ENCODE peak calls at places on chromosomes 3 and 15, in six cellular contexts. Z, U, X, S, C and H are unnamed samples.

GRCh38 chr3:169665264-169666078 is 2.0 kb upstream of the MECOM start:
- DNase-seq in U (no peak), Z (no peak), S (no peak), C (no peak), X (no peak), H (no peak)

GRCh38 chr3:105351821-105352220 is 14.9 kb upstream of the ALCAM start:
- DNase-seq in S (no peak), Z (peak; percentile 56), X (no peak), C (no peak), U (no peak), H (peak; percentile 70)

GRCh38 chr3:15815696-15816095 is 17.9 kb upstream of the ANKRD28 start:
- DNase-seq in C (no peak), Z (peak; percentile 85), U (no peak), X (no peak), S (peak; percentile 56), H (peak; percentile 51)

GRCh38 chr3:197122394-197122793 is 92.8 kb upstream of the MELTF start:
- DNase-seq in X (no peak), S (no peak), Z (no peak), U (no peak), C (no peak), H (no peak)

GRCh38 chr3:160400048-160400630 is 689 bp downstream of the SMC4 start:
- DNase-seq in C (peak; percentile 15), X (peak; percentile 51), S (peak; percentile 61), Z (peak; percentile 58), U (peak; percentile 50), H (peak; percentile 73)

GRCh38 chr3:14200841-14201240 is 22.2 kb downstream of the LSM3 start:
- DNase-seq in Z (no peak), U (no peak), C (no peak), S (no peak), X (no peak), H (peak; percentile 70)

GRCh38 chr3:187750513-187751123 is 5.3 kb upstream of the BCL6 start:
- DNase-seq in Z (peak; percentile 33), X (no peak), C (no peak), S (peak; percentile 30), U (peak; percentile 60), H (no peak)

GRCh38 chr3:59456852-59457485 is 407.1 kb upstream of the CFAP20DC start:
- DNase-seq in Z (no peak), X (no peak), U (no peak), S (peak; percentile 88), C (no peak), H (no peak)

GRCh38 chr3:139106013-139106932 is 61.6 kb upstream of the PRR23C start:
- DNase-seq in S (no peak), U (no peak), C (no peak), X (no peak), Z (no peak), H (no peak)

GRCh38 chr3:81302045-81302444 is 459.4 kb downstream of the GBE1 start:
- DNase-seq in Z (peak; percentile 48), C (no peak), U (peak; percentile 29), X (no peak), S (peak; percentile 48), H (peak; percentile 64)

GRCh38 chr15:67005294-67005996 is 60.0 kb upstream of the SMAD3 start:
- DNase-seq in Z (no peak), S (no peak), U (no peak), X (no peak), C (no peak), H (no peak)

GRCh38 chr15:71585159-71585558 is 225.2 kb upstream of the NR2E3 start:
- DNase-seq in C (no peak), S (no peak), X (no peak), U (no peak), Z (no peak), H (no peak)

GRCh38 chr15:31352911-31353811 is 26.5 kb downstream of the KLF13 start:
- DNase-seq in Z (peak; percentile 89), U (no peak), C (peak; percentile 37), S (peak; percentile 88), X (peak; percentile 75), H (peak; percentile 88)

GRCh38 chr3:20023663-20024417 is 11.8 kb upstream of the PP2D1 start:
- DNase-seq in S (no peak), U (peak; percentile 45), C (no peak), Z (no peak), X (peak; percentile 59), H (no peak)

GRCh38 chr3:152213938-152214337 is 54.8 kb upstream of the MBNL1 start:
- DNase-seq in X (no peak), S (no peak), Z (no peak), C (no peak), U (no peak), H (no peak)

GRCh38 chr3:20340324-20340928 is 154.4 kb upstream of the SGO1 start:
- DNase-seq in X (peak; percentile 48), S (peak; percentile 78), U (peak; percentile 67), Z (peak; percentile 81), C (peak; percentile 34), H (peak; percentile 88)

GRCh38 chr15:83850015-83850414 is 196.1 kb downstream of the ADAMTSL3 start:
- DNase-seq in S (no peak), Z (no peak), X (no peak), C (no peak), U (no peak), H (no peak)

DNA sequence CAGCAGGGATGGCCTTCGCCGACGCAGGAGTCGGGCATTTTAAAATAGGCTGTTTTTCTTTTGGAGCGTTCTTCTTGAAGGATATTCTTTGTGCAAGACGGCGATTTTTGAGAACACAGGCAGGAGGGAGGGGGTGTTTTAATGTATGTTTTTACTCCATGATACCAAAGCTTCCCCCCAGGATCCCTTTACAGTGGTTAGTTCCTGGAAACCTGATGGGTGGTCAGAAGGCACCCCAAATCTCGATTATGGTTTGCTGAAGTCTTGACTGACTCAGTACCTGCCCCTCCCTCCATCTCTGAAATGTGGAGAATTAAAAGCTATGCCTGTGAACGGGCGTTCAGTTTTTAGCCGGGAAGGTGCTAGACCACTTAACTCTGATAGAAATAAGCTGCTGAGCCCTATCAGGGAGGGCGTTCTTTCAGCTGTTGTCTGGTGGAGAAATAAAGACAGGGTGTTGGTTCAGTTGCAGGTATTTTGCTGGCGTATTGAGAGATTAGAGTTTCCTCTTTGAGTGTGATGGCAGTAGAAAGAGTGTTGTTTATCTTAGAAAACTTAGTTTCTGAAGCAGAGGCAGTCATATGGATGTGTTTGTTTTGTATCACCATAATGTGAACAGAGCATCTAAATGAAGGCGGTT is 3.4 kb downstream of the IGF1R start:
- DNase-seq in C (no peak), Z (peak; percentile 40), X (no peak), U (peak; percentile 36), S (no peak), H (peak; percentile 57)
- H3K4me3 ChIP-seq in C (peak overlapping the region; percentile 67), Z (peak overlapping the region; percentile 85), X (peak overlapping the region; percentile 68), U (peak overlapping the region; percentile 85), S (no peak overlapping the region), H (peak overlapping the region; percentile 91)

GRCh38 chr15:88648357-88649214 is 9.8 kb downstream of the ISG20 start:
- DNase-seq in S (peak; percentile 6), U (peak; percentile 70), C (peak; percentile 20), X (no peak), Z (no peak), H (peak; percentile 52)

GRCh38 chr15:88647362-88648105 is 8.7 kb downstream of the ISG20 start:
- DNase-seq in C (no peak), S (peak; percentile 9), X (no peak), U (peak; percentile 25), Z (no peak), H (no peak)

GRCh38 chr15:88649753-88650551 is 11.1 kb downstream of the ISG20 start:
- DNase-seq in S (no peak), X (no peak), C (no peak), Z (no peak), U (peak; percentile 15), H (no peak)

GRCh38 chr15:88650556-88650955 is 11.7 kb downstream of the ISG20 start:
- DNase-seq in Z (no peak), S (peak; percentile 6), C (no peak), U (peak; percentile 7), X (no peak), H (no peak)

DNA sequence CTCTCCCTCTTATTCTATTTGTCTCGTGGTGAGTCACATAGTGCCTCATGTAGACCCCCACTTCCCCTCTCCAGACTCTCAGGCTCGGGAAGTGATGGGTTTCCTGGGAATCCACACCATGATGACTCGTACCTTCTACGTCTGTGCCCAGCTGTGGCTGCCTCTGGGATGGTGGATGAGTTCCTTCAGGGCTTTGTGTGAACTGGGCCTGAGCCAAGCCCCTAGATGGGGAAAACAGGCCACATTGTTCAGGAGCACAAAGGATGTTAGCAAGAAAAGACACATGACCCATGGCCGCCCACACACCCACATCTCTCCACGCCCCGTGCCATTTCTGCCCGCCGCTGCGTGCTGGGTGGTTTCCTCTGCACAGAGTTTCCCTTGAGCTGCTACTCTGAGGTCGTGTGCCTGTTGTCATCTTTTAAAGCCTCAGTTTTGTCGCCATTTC is 10.5 kb downstream of the ISG20 start:
- DNase-seq in Z (peak; percentile 87), C (peak; percentile 36), S (peak; percentile 32), U (peak; percentile 22), X (peak; percentile 89), H (peak; percentile 95)
- H3K4me3 ChIP-seq in Z (no peak overlapping the region), C (peak overlapping the region; percentile 15), S (no peak overlapping the region), U (no peak overlapping the region), X (no peak overlapping the region), H (no peak overlapping the region)

GRCh38 chr15:68770206-68770605 is 50.5 kb downstream of the ANP32A start:
- DNase-seq in Z (no peak), X (no peak), S (no peak), C (no peak), U (no peak), H (no peak)

GRCh38 chr15:68769702-68770101 is 51.0 kb downstream of the ANP32A start:
- DNase-seq in S (no peak), C (no peak), Z (no peak), X (no peak), U (no peak), H (no peak)

GRCh38 chr15:68765602-68766368 is 54.9 kb downstream of the ANP32A start:
- DNase-seq in U (no peak), Z (no peak), X (no peak), S (no peak), C (no peak), H (no peak)

GRCh38 chr15:68768321-68768720 is 52.4 kb downstream of the ANP32A start:
- DNase-seq in X (no peak), S (no peak), U (no peak), C (no peak), Z (no peak), H (peak; percentile 64)

GRCh38 chr15:68767833-68768232 is 52.9 kb downstream of the ANP32A start:
- DNase-seq in C (no peak), Z (no peak), S (no peak), X (no peak), U (no peak), H (no peak)
- H3K4me3 ChIP-seq in C (no peak overlapping the region), Z (no peak overlapping the region), S (no peak overlapping the region), X (no peak overlapping the region), U (no peak overlapping the region), H (no peak overlapping the region)

DNA sequence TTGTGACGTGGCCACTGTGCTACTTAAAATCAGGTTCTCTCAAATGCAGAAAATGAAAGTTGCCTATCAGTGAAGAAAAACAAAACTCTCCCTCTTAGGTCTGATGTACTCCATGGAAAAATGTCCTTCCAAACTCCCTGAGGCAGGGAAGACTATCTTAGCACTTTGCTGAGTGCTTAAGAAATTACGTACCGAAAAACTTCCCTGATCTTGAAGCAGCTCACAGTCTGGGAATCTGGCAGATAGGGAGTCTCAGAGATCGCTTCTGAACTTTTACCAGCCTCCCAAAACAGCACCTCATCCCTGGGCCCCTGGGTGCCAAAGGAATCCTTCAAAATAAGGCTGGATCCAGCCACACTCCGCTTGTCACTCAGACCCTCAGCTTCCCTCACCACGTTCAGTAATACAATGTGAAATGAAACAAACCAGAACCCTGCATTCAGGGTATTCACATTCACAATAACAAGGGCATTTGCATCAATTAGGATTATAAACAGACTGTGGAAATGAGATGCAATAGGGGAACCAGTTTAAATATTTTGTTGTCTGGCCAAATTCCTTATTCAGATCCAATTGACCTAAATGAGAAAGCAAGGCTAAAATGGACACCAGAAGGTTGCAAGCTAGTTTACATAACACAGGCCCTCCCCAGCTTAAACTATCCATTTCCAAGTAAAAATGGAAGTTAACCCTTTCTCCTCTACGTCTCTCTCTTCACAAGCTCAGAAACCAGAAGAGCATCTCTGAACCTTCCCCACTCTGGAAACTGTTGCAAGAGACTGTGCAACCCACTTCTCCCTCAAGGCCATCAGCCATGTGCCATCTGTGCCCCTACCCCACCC is 20.9 kb downstream of the OSBPL10 start:
- DNase-seq in U (peak; percentile 2), Z (peak; percentile 32), C (no peak), X (no peak), S (no peak), H (peak; percentile 56)
- H3K4me3 ChIP-seq in U (no peak overlapping the region), Z (no peak overlapping the region), C (no peak overlapping the region), X (no peak overlapping the region), S (no peak overlapping the region), H (peak overlapping the region; percentile 22)